ENCODE peak calls at places on chromosomes 11 and 22, in nine cellular contexts. One of them, this sample, is unnamed.

GRCh38 chr11:18749681-18750319 is 23.8 kb upstream of the IGSF22 start:
- DNase-seq in neural progenitor cell: no peak
- DNase-seq in transverse colon: no peak
- DNase-seq in stomach: no peak
- DNase-seq in HCT116: no peak
- DNase-seq in thoracic aorta: no peak
- DNase-seq in A673: peak; percentile 38
- DNase-seq in psoas muscle: no peak
- DNase-seq in Panc1: no peak
- DNase-seq in this sample: no peak

GRCh38 chr11:132504501-132505041 is 1027.7 kb downstream of the OPCML start:
- DNase-seq in neural progenitor cell: peak; percentile 22
- DNase-seq in transverse colon: no peak
- DNase-seq in stomach: no peak
- DNase-seq in HCT116: no peak
- DNase-seq in thoracic aorta: no peak
- DNase-seq in A673: no peak
- DNase-seq in psoas muscle: no peak
- DNase-seq in Panc1: no peak
- DNase-seq in this sample: no peak

GRCh38 chr11:88538088-88538487 is 200.6 kb upstream of the CTSC start:
- DNase-seq in neural progenitor cell: no peak
- DNase-seq in transverse colon: no peak
- DNase-seq in stomach: no peak
- DNase-seq in HCT116: no peak
- DNase-seq in thoracic aorta: no peak
- DNase-seq in A673: no peak
- DNase-seq in psoas muscle: no peak
- DNase-seq in Panc1: no peak
- DNase-seq in this sample: no peak

GRCh38 chr22:21443057-21443734 is 24.0 kb upstream of the TMEM191C start:
- DNase-seq in neural progenitor cell: peak; percentile 4
- DNase-seq in transverse colon: no peak
- DNase-seq in stomach: peak; percentile 22
- DNase-seq in HCT116: no peak
- DNase-seq in thoracic aorta: no peak
- DNase-seq in A673: no peak
- DNase-seq in psoas muscle: peak; percentile 39
- DNase-seq in Panc1: no peak
- DNase-seq in this sample: peak; percentile 60

GRCh38 chr11:9144828-9145227 is 53.4 kb upstream of the SCUBE2 start:
- DNase-seq in neural progenitor cell: no peak
- DNase-seq in transverse colon: no peak
- DNase-seq in stomach: no peak
- DNase-seq in HCT116: no peak
- DNase-seq in thoracic aorta: no peak
- DNase-seq in A673: no peak
- DNase-seq in psoas muscle: no peak
- DNase-seq in Panc1: no peak
- DNase-seq in this sample: no peak

GRCh38 chr11:12884751-12885318 is 124.3 kb upstream of the RASSF10 start:
- DNase-seq in neural progenitor cell: no peak
- DNase-seq in transverse colon: no peak
- DNase-seq in stomach: no peak
- DNase-seq in HCT116: no peak
- DNase-seq in thoracic aorta: no peak
- DNase-seq in A673: no peak
- DNase-seq in psoas muscle: no peak
- DNase-seq in Panc1: no peak
- DNase-seq in this sample: no peak

GRCh38 chr11:16787035-16787744 is 48.7 kb downstream of the C11orf58 start:
- DNase-seq in neural progenitor cell: no peak
- DNase-seq in transverse colon: no peak
- DNase-seq in stomach: no peak
- DNase-seq in HCT116: no peak
- DNase-seq in thoracic aorta: no peak
- DNase-seq in A673: no peak
- DNase-seq in psoas muscle: no peak
- DNase-seq in Panc1: no peak
- DNase-seq in this sample: no peak

GRCh38 chr22:26986884-26987283 is 329.5 kb downstream of the MIAT start:
- DNase-seq in neural progenitor cell: peak; percentile 18
- DNase-seq in transverse colon: no peak
- DNase-seq in stomach: no peak
- DNase-seq in HCT116: no peak
- DNase-seq in thoracic aorta: no peak
- DNase-seq in A673: peak; percentile 72
- DNase-seq in psoas muscle: no peak
- DNase-seq in Panc1: no peak
- DNase-seq in this sample: no peak

GRCh38 chr11:114610984-114611944 is 15.7 kb upstream of the NXPE4 start:
- DNase-seq in neural progenitor cell: no peak
- DNase-seq in transverse colon: no peak
- DNase-seq in stomach: no peak
- DNase-seq in HCT116: no peak
- DNase-seq in thoracic aorta: no peak
- DNase-seq in A673: no peak
- DNase-seq in psoas muscle: no peak
- DNase-seq in Panc1: no peak
- DNase-seq in this sample: no peak

GRCh38 chr11:44033411-44033850 is 14.3 kb upstream of the ACCSL start:
- DNase-seq in neural progenitor cell: no peak
- DNase-seq in transverse colon: no peak
- DNase-seq in stomach: no peak
- DNase-seq in HCT116: no peak
- DNase-seq in thoracic aorta: no peak
- DNase-seq in A673: no peak
- DNase-seq in psoas muscle: no peak
- DNase-seq in Panc1: no peak
- DNase-seq in this sample: no peak

GRCh38 chr11:57158180-57158579 is 23.6 kb upstream of the LRRC55 start:
- DNase-seq in neural progenitor cell: no peak
- DNase-seq in transverse colon: no peak
- DNase-seq in stomach: no peak
- DNase-seq in HCT116: no peak
- DNase-seq in thoracic aorta: no peak
- DNase-seq in A673: no peak
- DNase-seq in psoas muscle: no peak
- DNase-seq in Panc1: no peak
- DNase-seq in this sample: no peak

GRCh38 chr11:1305063-1305495 is 4.4 kb downstream of the TOLLIP start:
- DNase-seq in neural progenitor cell: no peak
- DNase-seq in transverse colon: no peak
- DNase-seq in stomach: peak; percentile 24
- DNase-seq in HCT116: no peak
- DNase-seq in thoracic aorta: no peak
- DNase-seq in A673: no peak
- DNase-seq in psoas muscle: no peak
- DNase-seq in Panc1: no peak
- DNase-seq in this sample: no peak

GRCh38 chr11:126415669-126416420 is 60.4 kb downstream of the ST3GAL4 start:
- DNase-seq in neural progenitor cell: no peak
- DNase-seq in transverse colon: peak; percentile 56
- DNase-seq in stomach: peak; percentile 49
- DNase-seq in HCT116: no peak
- DNase-seq in thoracic aorta: no peak
- DNase-seq in A673: peak; percentile 16
- DNase-seq in psoas muscle: peak; percentile 77
- DNase-seq in Panc1: no peak
- DNase-seq in this sample: peak; percentile 91

GRCh38 chr11:120748485-120748814 is 236.9 kb downstream of the GRIK4 start:
- DNase-seq in neural progenitor cell: no peak
- DNase-seq in transverse colon: no peak
- DNase-seq in stomach: no peak
- DNase-seq in HCT116: no peak
- DNase-seq in thoracic aorta: no peak
- DNase-seq in A673: no peak
- DNase-seq in psoas muscle: no peak
- DNase-seq in Panc1: no peak
- DNase-seq in this sample: no peak

GRCh38 chr11:61011950-61012830 is 40.7 kb downstream of the CD6 start:
- DNase-seq in neural progenitor cell: peak; percentile 30
- DNase-seq in transverse colon: no peak
- DNase-seq in stomach: no peak
- DNase-seq in HCT116: no peak
- DNase-seq in thoracic aorta: no peak
- DNase-seq in A673: no peak
- DNase-seq in psoas muscle: no peak
- DNase-seq in Panc1: no peak
- DNase-seq in this sample: no peak

GRCh38 chr11:117794144-117794543 is 2.9 kb downstream of the DSCAML1 start:
- DNase-seq in neural progenitor cell: no peak
- DNase-seq in transverse colon: no peak
- DNase-seq in stomach: no peak
- DNase-seq in HCT116: no peak
- DNase-seq in thoracic aorta: no peak
- DNase-seq in A673: no peak
- DNase-seq in psoas muscle: no peak
- DNase-seq in Panc1: no peak
- DNase-seq in this sample: peak; percentile 26

GRCh38 chr22:29916007-29916544 is 33.1 kb downstream of the MTMR3 start:
- DNase-seq in neural progenitor cell: no peak
- DNase-seq in transverse colon: no peak
- DNase-seq in stomach: no peak
- DNase-seq in HCT116: no peak
- DNase-seq in thoracic aorta: no peak
- DNase-seq in A673: no peak
- DNase-seq in psoas muscle: no peak
- DNase-seq in Panc1: no peak
- DNase-seq in this sample: no peak

GRCh38 chr11:93720522-93720921 is 20.8 kb downstream of the TAF1D start:
- DNase-seq in neural progenitor cell: no peak
- DNase-seq in transverse colon: no peak
- DNase-seq in stomach: no peak
- DNase-seq in HCT116: no peak
- DNase-seq in thoracic aorta: no peak
- DNase-seq in A673: no peak
- DNase-seq in psoas muscle: no peak
- DNase-seq in Panc1: no peak
- DNase-seq in this sample: no peak
- H3K27ac ChIP-seq in neural progenitor cell: no peak overlapping the region
- H3K27ac ChIP-seq in transverse colon: no peak overlapping the region
- H3K27ac ChIP-seq in stomach: no peak overlapping the region
- H3K27ac ChIP-seq in HCT116: no peak overlapping the region
- H3K27ac ChIP-seq in thoracic aorta: no peak overlapping the region
- H3K27ac ChIP-seq in A673: no peak overlapping the region
- H3K27ac ChIP-seq in psoas muscle: no peak overlapping the region
- H3K27ac ChIP-seq in Panc1: no peak overlapping the region
- H3K27ac ChIP-seq in this sample: no peak overlapping the region

DNA sequence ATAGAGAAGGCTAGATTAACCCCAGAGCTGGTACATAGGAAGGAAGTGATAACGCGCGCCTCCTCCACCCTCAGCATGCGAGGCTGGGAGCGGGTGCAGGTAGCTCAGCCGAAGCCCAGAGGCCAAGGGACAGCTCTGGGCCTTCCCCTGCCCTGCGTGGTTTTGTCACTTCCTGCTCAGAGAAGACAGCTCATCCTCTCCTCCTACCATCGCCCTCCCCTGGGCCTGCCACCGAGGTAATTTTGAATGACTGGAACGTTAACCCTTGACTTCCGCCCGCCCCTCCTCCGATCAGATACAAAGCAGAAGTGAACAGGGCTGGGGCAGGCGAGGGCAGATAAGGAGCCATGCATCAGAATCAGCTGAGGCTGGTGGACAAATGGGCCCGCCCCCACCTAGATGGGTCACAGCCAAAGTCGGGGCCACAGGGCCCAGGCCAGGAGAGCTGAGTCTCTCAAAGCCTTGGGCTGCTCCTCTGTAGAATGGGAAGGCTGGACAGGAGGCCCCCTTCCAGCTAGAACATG is 1.6 kb downstream of the RAC2 start:
- DNase-seq in neural progenitor cell: no peak
- DNase-seq in transverse colon: peak; percentile 82
- DNase-seq in stomach: peak; percentile 74
- DNase-seq in HCT116: no peak
- DNase-seq in thoracic aorta: peak; percentile 23
- DNase-seq in A673: no peak
- DNase-seq in psoas muscle: peak; percentile 80
- DNase-seq in Panc1: no peak
- DNase-seq in this sample: peak; percentile 87
- H3K4me1 ChIP-seq in neural progenitor cell: peaks cover 3% of the 10 kb centered on the region
- H3K4me1 ChIP-seq in transverse colon: peaks cover 12% of the 10 kb centered on the region
- H3K4me1 ChIP-seq in stomach: peaks cover 66% of the 10 kb centered on the region
- H3K4me1 ChIP-seq in HCT116: peaks cover 35% of the 10 kb centered on the region
- H3K4me1 ChIP-seq in thoracic aorta: no peaks in the 10 kb centered on the region
- H3K4me1 ChIP-seq in A673: peaks cover 11% of the 10 kb centered on the region
- H3K4me1 ChIP-seq in psoas muscle: no peaks in the 10 kb centered on the region
- H3K4me1 ChIP-seq in Panc1: peaks cover 4% of the 10 kb centered on the region
- H3K4me1 ChIP-seq in this sample: no peaks in the 10 kb centered on the region

GRCh38 chr11:36148701-36149100 is 140.5 kb downstream of the COMMD9 start:
- DNase-seq in neural progenitor cell: no peak
- DNase-seq in transverse colon: no peak
- DNase-seq in stomach: no peak
- DNase-seq in HCT116: no peak
- DNase-seq in thoracic aorta: no peak
- DNase-seq in A673: no peak
- DNase-seq in psoas muscle: no peak
- DNase-seq in Panc1: no peak
- DNase-seq in this sample: no peak

GRCh38 chr11:36150986-36151385 is 138.2 kb downstream of the COMMD9 start:
- DNase-seq in neural progenitor cell: no peak
- DNase-seq in transverse colon: no peak
- DNase-seq in stomach: no peak
- DNase-seq in HCT116: no peak
- DNase-seq in thoracic aorta: no peak
- DNase-seq in A673: no peak
- DNase-seq in psoas muscle: no peak
- DNase-seq in Panc1: no peak
- DNase-seq in this sample: no peak

GRCh38 chr11:36147491-36147890 is 141.7 kb downstream of the COMMD9 start:
- DNase-seq in neural progenitor cell: no peak
- DNase-seq in transverse colon: no peak
- DNase-seq in stomach: no peak
- DNase-seq in HCT116: no peak
- DNase-seq in thoracic aorta: no peak
- DNase-seq in A673: no peak
- DNase-seq in psoas muscle: no peak
- DNase-seq in Panc1: no peak
- DNase-seq in this sample: no peak

GRCh38 chr11:36151933-36152580 is 137.2 kb downstream of the COMMD9 start:
- DNase-seq in neural progenitor cell: no peak
- DNase-seq in transverse colon: no peak
- DNase-seq in stomach: no peak
- DNase-seq in HCT116: no peak
- DNase-seq in thoracic aorta: no peak
- DNase-seq in A673: no peak
- DNase-seq in psoas muscle: no peak
- DNase-seq in Panc1: no peak
- DNase-seq in this sample: no peak

GRCh38 chr11:36149538-36150242 is 139.5 kb downstream of the COMMD9 start:
- DNase-seq in neural progenitor cell: peak; percentile 42
- DNase-seq in transverse colon: peak; percentile 24
- DNase-seq in stomach: peak; percentile 33
- DNase-seq in HCT116: peak; percentile 99
- DNase-seq in thoracic aorta: peak; percentile 6
- DNase-seq in A673: peak; percentile 97
- DNase-seq in psoas muscle: peak; percentile 67
- DNase-seq in Panc1: peak; percentile 97
- DNase-seq in this sample: peak; percentile 87
- TF ChIP-seq CTCF in neural progenitor cell: peak; percentile 53
- TF ChIP-seq CTCF in transverse colon: peak; percentile 31
- TF ChIP-seq CTCF in stomach: no peak
- TF ChIP-seq CTCF in HCT116: peak; percentile 83
- TF ChIP-seq CTCF in thoracic aorta: no peak
- TF ChIP-seq CTCF in A673: peak; percentile 76
- TF ChIP-seq CTCF in psoas muscle: peak; percentile 45
- TF ChIP-seq CTCF in Panc1: peak; percentile 82
- TF ChIP-seq CTCF in this sample: no peak

GRCh38 chr11:102171101-102171500 is 60.9 kb downstream of the YAP1 start:
- DNase-seq in neural progenitor cell: no peak
- DNase-seq in transverse colon: no peak
- DNase-seq in stomach: no peak
- DNase-seq in HCT116: no peak
- DNase-seq in thoracic aorta: no peak
- DNase-seq in A673: no peak
- DNase-seq in psoas muscle: no peak
- DNase-seq in Panc1: no peak
- DNase-seq in this sample: no peak
- H3K27ac ChIP-seq in neural progenitor cell: no peak overlapping the region
- H3K27ac ChIP-seq in transverse colon: peak overlapping the region; percentile 55
- H3K27ac ChIP-seq in stomach: peak overlapping the region; percentile 62
- H3K27ac ChIP-seq in HCT116: no peak overlapping the region
- H3K27ac ChIP-seq in thoracic aorta: peak overlapping the region; percentile 94
- H3K27ac ChIP-seq in A673: peak overlapping the region; percentile 3
- H3K27ac ChIP-seq in psoas muscle: peak overlapping the region; percentile 13
- H3K27ac ChIP-seq in Panc1: no peak overlapping the region
- H3K27ac ChIP-seq in this sample: no peak overlapping the region

This sample was measured in kidney.